ENCODE peak calls at places on chromosomes 16 and 17, in four cellular contexts. T is K562, A is H1, I is SK-N-SH. F is an unnamed sample.

GRCh38 chr17:34424814-34425490 is 61.9 kb upstream of the CCL1 start:
- DNase-seq in I (no peak), T (no peak), A (no peak), F (peak; percentile 51)

GRCh38 chr16:87895641-87896141 is 26.4 kb upstream of the SLC7A5 start:
- DNase-seq in I (no peak), A (no peak), T (no peak), F (no peak)

GRCh38 chr16:6777624-6778023 is 555.0 kb upstream of the RBFOX1 start:
- DNase-seq in A (no peak), T (no peak), I (no peak), F (no peak)

GRCh38 chr16:17161034-17161433 is 309.7 kb downstream of the XYLT1 start:
- DNase-seq in I (no peak), T (no peak), A (no peak), F (no peak)

GRCh38 chr16:50059111-50059510 is 6.7 kb upstream of the HEATR3 start:
- DNase-seq in I (no peak), T (no peak), A (no peak), F (no peak)

GRCh38 chr17:17736205-17737183 is 55.2 kb downstream of the RAI1 start:
- DNase-seq in T (no peak), I (no peak), A (no peak), F (no peak)

GRCh38 chr17:69961488-69962145 is 113.4 kb upstream of the KCNJ16 start:
- DNase-seq in T (peak; percentile 6), A (no peak), I (no peak), F (peak; percentile 16)

GRCh38 chr17:4369557-4370230 is 3.2 kb upstream of the UBE2G1 start:
- DNase-seq in I (no peak), A (no peak), T (no peak), F (no peak)

GRCh38 chr16:50244504-50245416 is 21.6 kb upstream of the ADCY7 start:
- DNase-seq in I (no peak), T (no peak), A (no peak), F (peak; percentile 63)

GRCh38 chr16:74029122-74029805 is 267.4 kb upstream of the PSMD7 start:
- DNase-seq in A (no peak), I (no peak), T (no peak), F (no peak)

GRCh38 chr17:9860851-9861250 is 35.1 kb downstream of the GLP2R start:
- DNase-seq in T (no peak), I (no peak), A (no peak), F (no peak)

GRCh38 chr16:47519037-47519436 is 57.9 kb downstream of the PHKB start:
- DNase-seq in I (no peak), A (no peak), T (no peak), F (no peak)

GRCh38 chr17:57872536-57872935 is 22.7 kb upstream of the MRPS23 start:
- DNase-seq in T (no peak), A (no peak), I (no peak), F (no peak)

GRCh38 chr17:73205326-73205980 is 12.6 kb downstream of the COG1 start:
- DNase-seq in A (no peak), T (no peak), I (no peak), F (no peak)

GRCh38 chr17:48219605-48220004 is 112.0 kb downstream of the SNX11 start:
- DNase-seq in I (no peak), A (no peak), T (peak; percentile 88), F (no peak)

GRCh38 chr17:72342582-72343527 is 222.0 kb downstream of the SOX9 start:
- DNase-seq in I (no peak), T (peak; percentile 4), A (no peak), F (no peak)

GRCh38 chr17:34615326-34615725 is 35.9 kb downstream of the TMEM132E start:
- DNase-seq in I (no peak), A (no peak), T (no peak), F (no peak)

GRCh38 chr17:57158795-57159194 is 73.7 kb downstream of the AKAP1 start:
- DNase-seq in T (no peak), A (no peak), I (no peak), F (no peak)

GRCh38 chr16:17266606-17267313 is 204.0 kb downstream of the XYLT1 start:
- DNase-seq in T (no peak), I (no peak), A (no peak), F (no peak)

GRCh38 chr17:81727324-81728031 is 15.4 kb downstream of the SLC25A10 start:
- DNase-seq in A (no peak), T (no peak), I (no peak), F (no peak)

GRCh38 chr17:3722716-3723115 is 987 bp upstream of the HASPIN start:
- DNase-seq in I (no peak), T (no peak), A (no peak), F (no peak)

GRCh38 chr17:46979023-46979870 is at the start of gene RPRML:
- DNase-seq in T (peak; percentile 39), A (no peak), I (peak; percentile 86), F (peak; percentile 59)

GRCh38 chr17:80422981-80423380 is 8.0 kb downstream of the ENDOV start:
- DNase-seq in A (no peak), I (peak; percentile 30), T (no peak), F (no peak)

GRCh38 chr17:66493283-66494019 is 191.0 kb downstream of the PRKCA start:
- DNase-seq in I (no peak), T (peak; percentile 30), A (no peak), F (no peak)

GRCh38 chr17:80026359-80027042 is 9.2 kb downstream of the TBC1D16 start:
- DNase-seq in T (no peak), A (no peak), I (no peak), F (no peak)

GRCh38 chr16:23666919-23667659 is 11.6 kb upstream of the PLK1 start:
- DNase-seq in A (no peak), I (no peak), T (peak; percentile 90), F (no peak)

GRCh38 chr17:1111599-1112443 is 68.0 kb downstream of the ABR start:
- DNase-seq in T (no peak), I (peak; percentile 50), A (no peak), F (no peak)

GRCh38 chr17:79027925-79028491 is 4.0 kb downstream of the C1QTNF1 start:
- DNase-seq in T (no peak), I (peak; percentile 92), A (no peak), F (no peak)

GRCh38 chr16:71358464-71359031 is at the start of gene CALB2:
- DNase-seq in A (peak; percentile 27), T (peak; percentile 76), I (peak; percentile 91), F (peak; percentile 81)

GRCh38 chr16:57892041-57892440 is 78.9 kb downstream of the CNGB1 start:
- DNase-seq in A (no peak), T (no peak), I (no peak), F (no peak)

GRCh38 chr17:28390123-28390522 is 15.9 kb downstream of the SLC46A1 start:
- DNase-seq in T (no peak), I (no peak), A (no peak), F (no peak)

GRCh38 chr16:522320-523096 is 5.0 kb upstream of the CAPN15 start:
- DNase-seq in A (no peak), T (no peak), I (no peak), F (no peak)

GRCh38 chr17:73227379-73227778 is 34.3 kb downstream of the CPSF4L start:
- DNase-seq in A (no peak), I (no peak), T (no peak), F (no peak)

GRCh38 chr16:56609463-56609921 is 1.1 kb downstream of the MT2A start:
- DNase-seq in T (peak; percentile 66), I (peak; percentile 69), A (no peak), F (no peak)

GRCh38 chr16:56608876-56609462 is 585 bp downstream of the MT2A start:
- DNase-seq in T (no peak), A (no peak), I (peak; percentile 43), F (no peak)

GRCh38 chr16:56610609-56611111 is 2.3 kb downstream of the MT2A start:
- DNase-seq in T (no peak), A (no peak), I (no peak), F (no peak)

GRCh38 chr16:56611281-56611833 is 3.0 kb downstream of the MT2A start:
- DNase-seq in T (no peak), I (no peak), A (no peak), F (no peak)

GRCh38 chr16:56610017-56610608 is 1.7 kb downstream of the MT2A start:
- DNase-seq in I (no peak), A (no peak), T (no peak), F (no peak)
- TF ChIP-seq TEAD4 in I (no peak), A (no peak), T (no peak), F (no peak)

GRCh38 chr16:84391151-84391873 is 23.0 kb downstream of the ATP2C2 start:
- DNase-seq in I (no peak), T (no peak), A (no peak), F (no peak)
- TF ChIP-seq USF2 in I (no peak), T (no peak), A (no peak), F (no peak)

DNA sequence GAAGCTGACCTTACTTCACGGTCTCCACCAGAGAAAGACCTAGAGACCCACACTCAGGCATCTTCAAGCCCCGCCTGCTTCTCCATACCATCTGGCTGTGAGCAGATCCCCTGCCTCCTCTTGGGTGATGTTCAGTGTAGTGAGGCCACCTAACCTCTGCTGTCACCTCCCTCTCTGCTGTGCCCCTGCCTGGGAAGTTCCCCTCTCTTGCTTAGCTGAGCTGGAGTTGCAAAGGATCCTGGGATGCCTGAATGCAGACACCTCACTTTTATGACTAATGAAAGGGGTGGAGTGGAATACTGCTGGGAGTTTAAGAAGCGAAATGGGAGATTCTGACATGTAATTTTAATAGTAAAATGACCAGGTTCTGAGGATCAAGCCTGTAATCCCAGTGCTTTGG is 5.8 kb downstream of the IRX3 start:
- DNase-seq in T (no peak), I (no peak), A (no peak), F (no peak)
- TF ChIP-seq TEAD4 in T (no peak), I (no peak), A (no peak), F (no peak)

GRCh38 chr16:89798832-89799370 is 17.5 kb downstream of the FANCA start:
- DNase-seq in A (no peak), T (no peak), I (peak; percentile 83), F (no peak)

GRCh38 chr16:89805136-89805905 is 11.1 kb downstream of the FANCA start:
- DNase-seq in T (no peak), A (no peak), I (no peak), F (no peak)

GRCh38 chr16:89796104-89796503 is 20.3 kb downstream of the FANCA start:
- DNase-seq in I (no peak), T (no peak), A (no peak), F (no peak)

GRCh38 chr16:89798126-89798525 is 18.3 kb downstream of the FANCA start:
- DNase-seq in A (no peak), T (no peak), I (no peak), F (no peak)

DNA sequence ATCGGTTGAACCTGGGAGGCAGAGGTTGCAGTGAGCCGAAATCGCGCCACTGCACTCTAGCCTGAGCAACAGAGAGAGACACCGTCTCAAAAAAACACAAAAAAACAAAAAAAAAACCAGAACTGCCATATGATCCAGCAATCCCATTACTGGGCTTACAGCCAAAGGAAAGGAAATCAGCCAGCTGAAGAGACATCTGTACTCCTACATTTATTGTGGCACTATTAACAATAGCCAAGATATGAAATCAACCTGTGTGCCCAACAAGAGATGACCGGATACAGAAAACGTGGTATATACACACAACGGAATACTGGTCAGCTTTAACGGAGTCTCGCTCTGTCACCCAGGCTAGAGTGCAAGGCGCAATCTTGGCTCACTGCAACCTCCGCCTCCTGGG is 14.6 kb downstream of the FANCA start:
- DNase-seq in A (no peak), I (peak; percentile 55), T (no peak), F (no peak)
- TF ChIP-seq USF2 in A (no peak), I (no peak), T (no peak), F (no peak)